ENCODE peak calls at places on chromosome 18, in seven cellular contexts. Y, S, E, B, M, Q and U are unnamed samples.

GRCh38 chr18:58398648-58399398 is 230.1 kb downstream of the ALPK2 start:
- DNase-seq in Y (peak), S (no peak), E (no peak), B (no peak), M (no peak), Q (no peak), U (no peak)

GRCh38 chr18:68969027-68969426 is 171.1 kb downstream of the CCDC102B start:
- DNase-seq in Y (no peak), S (no peak), E (no peak), B (no peak), M (no peak), Q (no peak), U (no peak)

GRCh38 chr18:37274309-37274987 is 291.1 kb downstream of the CELF4 start:
- DNase-seq in Y (no peak), S (no peak), E (no peak), B (no peak), M (no peak), Q (no peak), U (no peak)

GRCh38 chr18:56869189-56869777 is 218.1 kb downstream of the WDR7 start:
- DNase-seq in Y (no peak), S (peak), E (peak), B (no peak), M (peak), Q (no peak), U (no peak)

GRCh38 chr18:3791258-3791657 is 341.3 kb downstream of the TGIF1 start:
- DNase-seq in Y (no peak), S (no peak), E (no peak), B (no peak), M (no peak), Q (no peak), U (no peak)

GRCh38 chr18:67232406-67232805 is 284.1 kb downstream of the DSEL start:
- DNase-seq in Y (no peak), S (no peak), E (peak), B (no peak), M (no peak), Q (no peak), U (no peak)

GRCh38 chr18:55401638-55402191 is 186.3 kb downstream of the TCF4 start:
- DNase-seq in Y (no peak), S (no peak), E (peak), B (peak), M (no peak), Q (no peak), U (peak)

GRCh38 chr18:9839806-9840205 is 46.0 kb upstream of the TXNDC2 start:
- DNase-seq in Y (no peak), S (no peak), E (peak), B (no peak), M (no peak), Q (no peak), U (no peak)

GRCh38 chr18:79606621-79607331 is 72.8 kb upstream of the CTDP1 start:
- DNase-seq in Y (peak), S (no peak), E (no peak), B (no peak), M (no peak), Q (no peak), U (peak)

GRCh38 chr18:27865431-27865830 is 311.5 kb downstream of the CDH2 start:
- DNase-seq in Y (no peak), S (no peak), E (no peak), B (no peak), M (no peak), Q (no peak), U (no peak)

GRCh38 chr18:23258566-23259265 is 123.4 kb downstream of the CABLES1 start:
- DNase-seq in Y (no peak), S (no peak), E (no peak), B (no peak), M (no peak), Q (no peak), U (no peak)

GRCh38 chr18:25672490-25672889 is 320.5 kb upstream of the ZNF521 start:
- DNase-seq in Y (no peak), S (no peak), E (no peak), B (no peak), M (no peak), Q (no peak), U (no peak)

GRCh38 chr18:26088482-26088881 is 1.9 kb downstream of the SS18 start:
- DNase-seq in Y (no peak), S (no peak), E (no peak), B (no peak), M (no peak), Q (no peak), U (no peak)

GRCh38 chr18:7684966-7685365 is 117.8 kb downstream of the PTPRM start:
- DNase-seq in Y (no peak), S (no peak), E (no peak), B (no peak), M (no peak), Q (no peak), U (no peak)

GRCh38 chr18:23225518-23225917 is 90.2 kb downstream of the CABLES1 start:
- DNase-seq in Y (no peak), S (no peak), E (peak), B (peak), M (no peak), Q (no peak), U (peak)

GRCh38 chr18:65359479-65359878 is 391.3 kb upstream of the CDH7 start:
- DNase-seq in Y (no peak), S (no peak), E (no peak), B (no peak), M (no peak), Q (no peak), U (no peak)

GRCh38 chr18:35564795-35565453 is 16.6 kb upstream of the GALNT1 start:
- DNase-seq in Y (no peak), S (no peak), E (no peak), B (no peak), M (no peak), Q (no peak), U (no peak)

GRCh38 chr18:36583155-36583745 is 245.6 kb downstream of the TPGS2 start:
- DNase-seq in Y (no peak), S (no peak), E (no peak), B (no peak), M (no peak), Q (no peak), U (no peak)

GRCh38 chr18:14941792-14942191 is 193.8 kb downstream of the ANKRD30B start:
- DNase-seq in Y (no peak), S (no peak), E (no peak), B (no peak), M (no peak), Q (no peak), U (no peak)

GRCh38 chr18:75475228-75475627 is 47.7 kb upstream of the SMIM21 start:
- DNase-seq in Y (no peak), S (no peak), E (peak), B (no peak), M (no peak), Q (no peak), U (no peak)

GRCh38 chr18:23970161-23971153 is 44.1 kb upstream of the TTC39C start:
- DNase-seq in Y (no peak), S (no peak), E (no peak), B (no peak), M (no peak), Q (no peak), U (no peak)

GRCh38 chr18:64639536-64639935 is 490.6 kb upstream of the LINC00305 start:
- DNase-seq in Y (no peak), S (no peak), E (no peak), B (no peak), M (no peak), Q (no peak), U (no peak)

GRCh38 chr18:79928563-79928960 is 22.9 kb downstream of the SLC66A2 start:
- DNase-seq in Y (peak), S (peak), E (no peak), B (no peak), M (no peak), Q (peak), U (peak)

GRCh38 chr18:63257453-63257852 is 62.1 kb downstream of the BCL2 start:
- DNase-seq in Y (no peak), S (no peak), E (no peak), B (no peak), M (no peak), Q (no peak), U (no peak)

GRCh38 chr18:49139726-49140125 is 189.0 kb upstream of the SMAD7 start:
- DNase-seq in Y (no peak), S (no peak), E (no peak), B (no peak), M (no peak), Q (no peak), U (no peak)

GRCh38 chr18:21168880-21169279 is 57.3 kb upstream of the ROCK1 start:
- DNase-seq in Y (no peak), S (no peak), E (no peak), B (no peak), M (no peak), Q (no peak), U (no peak)

GRCh38 chr18:57445488-57446319 is 10.5 kb downstream of the ONECUT2 start:
- DNase-seq in Y (peak), S (no peak), E (no peak), B (no peak), M (no peak), Q (no peak), U (no peak)

GRCh38 chr18:37270046-37270665 is 295.4 kb downstream of the CELF4 start:
- DNase-seq in Y (no peak), S (peak), E (peak), B (peak), M (no peak), Q (peak), U (no peak)

DNA sequence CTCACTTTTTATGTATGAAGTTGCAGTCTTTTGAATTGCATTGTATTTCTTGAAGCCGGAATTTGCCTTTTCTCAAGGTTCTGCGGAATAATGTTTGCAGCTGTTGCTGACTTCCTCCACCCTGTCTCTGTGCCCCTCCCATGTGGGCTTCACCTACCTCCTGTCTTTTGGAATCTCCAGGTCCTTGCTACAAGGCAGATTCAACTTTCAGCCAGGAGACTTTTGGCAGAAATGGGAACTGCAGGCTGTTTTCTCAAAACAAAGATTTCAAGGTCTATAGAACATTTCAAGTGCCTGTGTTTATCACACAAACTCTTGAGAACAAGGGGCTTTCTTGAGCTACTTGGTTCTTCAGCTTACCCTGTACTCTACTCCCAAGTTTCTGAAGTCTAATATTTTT is 25.6 kb downstream of the ZNF236 start:
- DNase-seq in Y (no peak), S (no peak), E (no peak), B (no peak), M (no peak), Q (no peak), U (no peak)
- TF ChIP-seq CTCF in Y (no peak), S (peak), E (no peak), B (no peak), M (no peak), Q (no peak), U (no peak)

GRCh38 chr18:13614701-13615288 is 111.6 kb downstream of the FAM210A start:
- DNase-seq in Y (no peak), S (no peak), E (no peak), B (no peak), M (no peak), Q (no peak), U (no peak)
- TF ChIP-seq POLR2A in Y (no peak), S (no peak), E (no peak), B (no peak), M (no peak), Q (no peak), U (no peak)

GRCh38 chr18:76475450-76476203 is 19.4 kb downstream of the ZNF516 start:
- DNase-seq in Y (no peak), S (no peak), E (no peak), B (no peak), M (no peak), Q (no peak), U (no peak)
- TF ChIP-seq CTCF in Y (no peak), S (no peak), E (no peak), B (no peak), M (peak), Q (no peak), U (no peak)

DNA sequence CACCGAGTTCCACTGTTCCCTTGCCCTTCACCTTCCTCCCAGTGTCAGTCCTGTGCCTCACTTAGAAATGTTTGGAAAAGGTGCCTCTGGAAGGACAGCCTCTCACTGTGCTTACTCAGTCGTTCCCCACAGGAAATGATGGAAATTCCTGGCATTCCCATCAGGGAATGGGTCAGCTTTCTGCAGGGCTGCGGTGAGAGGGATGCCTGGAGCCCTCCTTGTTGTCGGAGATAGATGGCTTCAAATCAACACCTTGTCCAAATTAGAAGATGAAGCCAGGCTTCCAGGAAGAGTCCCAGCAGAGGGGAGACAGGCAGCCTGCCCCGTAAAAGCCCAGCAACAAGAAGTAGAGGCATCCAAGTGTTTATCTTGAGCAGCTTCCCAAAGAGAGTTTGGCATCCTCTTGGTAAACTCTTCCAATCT is 25.3 kb downstream of the COLEC12 start:
- DNase-seq in Y (no peak), S (no peak), E (peak), B (no peak), M (no peak), Q (no peak), U (peak)
- TF ChIP-seq POLR2A in Y (no peak), S (no peak), E (no peak), B (no peak), M (no peak), Q (no peak), U (no peak)

DNA sequence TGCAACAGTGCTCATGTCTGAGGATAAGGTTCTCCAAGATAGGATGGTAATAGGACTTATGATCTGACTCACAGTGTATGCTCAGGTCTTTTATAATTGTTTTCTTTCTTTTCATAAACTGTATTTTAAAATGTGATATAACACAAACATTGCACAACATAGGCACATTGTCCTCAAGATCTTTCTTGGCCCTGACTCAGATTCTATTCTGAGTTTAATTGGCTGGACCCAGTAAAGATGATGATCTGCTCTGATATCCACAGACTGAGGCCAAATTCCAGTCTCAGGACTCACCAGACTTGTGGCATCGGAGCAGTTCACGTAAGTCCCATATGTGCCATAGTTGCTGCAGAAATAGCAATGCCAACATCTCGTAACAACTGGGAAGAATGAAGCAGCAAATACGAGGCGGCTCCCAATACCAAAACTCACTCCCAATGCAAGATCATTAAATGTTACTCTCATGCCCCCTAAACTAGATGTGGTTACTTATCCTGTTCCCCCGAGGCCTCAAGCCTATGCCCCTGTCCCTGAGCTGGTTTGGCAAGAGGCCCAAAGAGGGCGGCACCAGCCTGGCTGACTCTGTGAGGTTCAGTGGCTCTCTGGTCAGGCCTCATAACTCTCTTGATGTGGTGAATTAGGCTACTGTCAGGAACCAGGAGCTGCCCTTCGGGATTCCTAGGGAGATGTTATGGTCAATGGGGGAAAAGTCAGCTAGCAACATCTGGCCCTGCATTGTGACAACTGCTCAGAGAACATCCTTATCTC is 448.8 kb upstream of the SLC14A2 start:
- DNase-seq in Y (no peak), S (no peak), E (peak), B (no peak), M (peak), Q (no peak), U (no peak)
- TF ChIP-seq CTCF in Y (no peak), S (no peak), E (no peak), B (no peak), M (no peak), Q (no peak), U (no peak)

DNA sequence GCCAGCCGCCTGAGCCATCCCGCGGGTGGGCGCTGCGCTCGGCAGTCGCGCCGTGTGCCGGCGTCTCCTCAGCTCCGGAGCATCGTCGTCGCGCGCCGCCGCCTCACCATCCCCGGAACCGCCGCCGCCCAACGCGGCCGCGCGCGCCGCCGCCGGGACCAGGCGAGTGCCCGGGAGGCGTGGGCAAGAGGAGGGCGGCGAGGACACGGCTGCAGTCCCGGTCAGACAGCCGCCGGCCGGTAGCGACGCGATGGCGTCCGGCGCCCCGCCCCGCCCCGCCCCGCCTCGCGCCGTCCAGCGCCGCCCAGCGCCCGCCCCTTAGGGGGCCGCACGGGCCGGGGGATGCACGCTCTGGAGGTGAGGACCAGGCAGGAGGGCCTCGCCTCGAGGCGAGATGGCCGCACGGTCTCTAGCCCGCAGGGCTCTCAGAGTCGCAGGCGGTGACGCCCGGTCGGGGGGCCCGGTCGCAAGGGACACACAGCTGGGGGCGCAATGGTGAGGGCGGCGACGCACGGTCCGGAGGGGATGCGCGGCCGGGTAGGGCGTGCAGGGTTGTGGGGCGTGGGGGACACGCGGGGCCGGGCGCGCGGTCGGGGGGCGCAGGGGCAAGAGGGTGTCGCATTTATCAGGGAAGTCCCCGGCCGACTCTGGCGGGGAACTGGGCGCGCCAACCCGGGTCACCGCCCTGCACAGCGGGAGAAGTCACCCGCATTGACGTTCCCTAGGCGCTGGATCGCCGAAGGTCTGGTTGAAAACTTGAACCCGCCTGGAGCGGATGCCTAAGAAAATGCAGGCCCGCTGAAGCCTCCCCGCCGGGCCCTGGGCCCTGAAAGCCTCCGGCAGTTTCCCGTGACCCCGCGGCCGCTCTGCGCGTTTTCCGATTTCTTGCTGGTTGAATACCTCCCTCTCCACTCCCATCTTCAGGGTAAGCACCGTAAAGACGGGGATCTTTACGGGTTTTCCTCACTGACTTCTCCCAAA is at the start of gene SPIRE1:
- DNase-seq in Y (peak), S (peak), E (peak), B (peak), M (peak), Q (peak), U (peak)
- TF ChIP-seq POLR2A in Y (peak), S (peak), E (no peak), B (peak), M (peak), Q (no peak), U (peak)

GRCh38 chr18:51273435-51273834 is 76.0 kb upstream of the MEX3C start:
- DNase-seq in Y (no peak), S (no peak), E (no peak), B (no peak), M (no peak), Q (no peak), U (no peak)

GRCh38 chr18:51279367-51279984 is 82.0 kb upstream of the MEX3C start:
- DNase-seq in Y (no peak), S (no peak), E (no peak), B (no peak), M (no peak), Q (no peak), U (no peak)

GRCh38 chr18:51275712-51276473 is 78.4 kb upstream of the MEX3C start:
- DNase-seq in Y (no peak), S (no peak), E (peak), B (peak), M (no peak), Q (peak), U (no peak)

GRCh38 chr18:51278045-51278649 is 80.7 kb upstream of the MEX3C start:
- DNase-seq in Y (peak), S (peak), E (no peak), B (no peak), M (peak), Q (peak), U (no peak)
- TF ChIP-seq CTCF in Y (peak), S (peak), E (peak), B (no peak), M (peak), Q (no peak), U (no peak)

GRCh38 chr18:31979714-31980113 is 36.8 kb upstream of the TRAPPC8 start:
- DNase-seq in Y (no peak), S (no peak), E (no peak), B (no peak), M (no peak), Q (no peak), U (no peak)

GRCh38 chr18:31978616-31979015 is 35.7 kb upstream of the TRAPPC8 start:
- DNase-seq in Y (no peak), S (no peak), E (no peak), B (no peak), M (no peak), Q (no peak), U (no peak)

GRCh38 chr18:31980863-31981262 is 37.8 kb upstream of the RNF125 start:
- DNase-seq in Y (no peak), S (no peak), E (no peak), B (no peak), M (no peak), Q (no peak), U (no peak)

GRCh38 chr18:31983976-31984375 is 34.6 kb upstream of the RNF125 start:
- DNase-seq in Y (no peak), S (no peak), E (no peak), B (no peak), M (no peak), Q (no peak), U (no peak)

DNA sequence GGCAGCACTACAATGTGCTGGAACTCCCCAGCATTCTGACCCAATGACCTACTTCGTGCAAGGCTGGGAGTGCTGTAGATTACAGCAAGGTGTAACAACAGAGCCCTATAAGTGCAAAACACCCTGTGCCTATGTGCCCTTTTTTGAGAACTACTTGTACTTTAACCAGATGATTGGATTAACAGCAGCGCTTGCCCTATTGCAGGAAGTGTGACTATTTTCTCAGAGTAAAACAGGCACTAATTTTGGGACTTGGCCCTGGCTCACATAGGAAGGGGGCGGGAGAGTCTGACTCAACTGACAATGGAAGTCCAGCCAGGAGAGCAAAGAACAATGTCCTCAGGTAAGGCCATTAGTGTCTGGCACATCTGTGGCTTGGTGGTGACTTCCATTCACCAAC is 35.6 kb upstream of the RNF125 start:
- DNase-seq in Y (peak), S (no peak), E (no peak), B (no peak), M (no peak), Q (peak), U (no peak)
- TF ChIP-seq POLR2A in Y (peak), S (no peak), E (no peak), B (no peak), M (no peak), Q (no peak), U (no peak)